ENCODE peak calls at places on chromosomes 7 and 10, in nine cellular contexts. W is kidney glomerular epithelial cell; C is activated CD4-positive, CD25-positive, alpha-beta regulatory T cell; G is A549; L is upper lobe of right lung; J is A172; B is erythroblast; K is amniotic epithelial cell; Y is endothelial cell. T is an unnamed sample.

GRCh38 chr10:26573674-26574073 is 123.8 kb upstream of the PDSS1 start:
- DNase-seq in W (peak; percentile 5), C (no peak), G (no peak), L (no peak), J (no peak), B (peak; percentile 8), K (peak; percentile 21), Y (no peak), T (no peak)

GRCh38 chr7:40701836-40702551 is 567.2 kb downstream of the SUGCT start:
- DNase-seq in W (no peak), C (no peak), G (no peak), L (no peak), J (no peak), B (no peak), K (peak; percentile 17), Y (no peak), T (no peak)

GRCh38 chr7:23938937-23939552 is 229.0 kb downstream of the STK31 start:
- DNase-seq in W (peak; percentile 4), C (no peak), G (peak; percentile 20), L (no peak), J (peak; percentile 81), B (peak; percentile 5), K (peak; percentile 63), Y (peak; percentile 52), T (no peak)

GRCh38 chr7:151410405-151411390 is 860 bp upstream of the WDR86 start:
- DNase-seq in W (no peak), C (no peak), G (no peak), L (peak; percentile 64), J (no peak), B (no peak), K (peak; percentile 58), Y (peak; percentile 55), T (no peak)

GRCh38 chr7:15461576-15461975 is 100.2 kb downstream of the AGMO start:
- DNase-seq in W (peak; percentile 56), C (no peak), G (no peak), L (no peak), J (peak; percentile 42), B (no peak), K (peak; percentile 88), Y (no peak), T (no peak)

GRCh38 chr7:115491744-115492380 is 538.7 kb downstream of the TFEC start:
- DNase-seq in W (no peak), C (no peak), G (no peak), L (no peak), J (no peak), B (no peak), K (no peak), Y (no peak), T (no peak)

GRCh38 chr7:97043281-97043680 is 18.6 kb upstream of the DLX5 start:
- DNase-seq in W (no peak), C (no peak), G (no peak), L (no peak), J (no peak), B (no peak), K (no peak), Y (no peak), T (no peak)

GRCh38 chr7:157355784-157356511 is 19.1 kb downstream of the DNAJB6 start:
- DNase-seq in W (no peak), C (no peak), G (no peak), L (no peak), J (peak; percentile 41), B (no peak), K (peak; percentile 61), Y (no peak), T (no peak)

GRCh38 chr10:69335063-69335587 is 56.8 kb downstream of the HK1 start:
- DNase-seq in W (no peak), C (no peak), G (no peak), L (peak; percentile 84), J (no peak), B (peak; percentile 49), K (no peak), Y (no peak), T (no peak)

GRCh38 chr10:120217736-120218135 is 239.3 kb upstream of the PLPP4 start:
- DNase-seq in W (no peak), C (no peak), G (no peak), L (no peak), J (no peak), B (no peak), K (no peak), Y (no peak), T (no peak)

GRCh38 chr10:79441433-79441832 is 4.0 kb downstream of the ZCCHC24 start:
- DNase-seq in W (no peak), C (no peak), G (no peak), L (no peak), J (no peak), B (no peak), K (no peak), Y (no peak), T (no peak)

GRCh38 chr10:64601298-64601697 is 1080.1 kb downstream of the REEP3 start:
- DNase-seq in W (no peak), C (no peak), G (no peak), L (no peak), J (no peak), B (no peak), K (no peak), Y (no peak), T (no peak)

GRCh38 chr10:132611986-132612385 is 74.4 kb downstream of the INPP5A start:
- DNase-seq in W (no peak), C (no peak), G (no peak), L (peak; percentile 35), J (no peak), B (no peak), K (no peak), Y (no peak), T (no peak)

GRCh38 chr10:88049204-88049603 is 185.8 kb downstream of the PTEN start:
- DNase-seq in W (no peak), C (no peak), G (no peak), L (no peak), J (no peak), B (no peak), K (no peak), Y (no peak), T (no peak)

GRCh38 chr7:85185355-85186082 is 1.3 kb downstream of the SEMA3D start:
- DNase-seq in W (no peak), C (no peak), G (peak; percentile 9), L (peak; percentile 59), J (peak; percentile 41), B (no peak), K (peak; percentile 28), Y (peak; percentile 48), T (peak; percentile 89)

GRCh38 chr10:77493239-77493806 is 144.3 kb downstream of the KCNMA1 start:
- DNase-seq in W (no peak), C (no peak), G (no peak), L (no peak), J (no peak), B (no peak), K (no peak), Y (no peak), T (no peak)

GRCh38 chr10:131230641-131231322 is 80.7 kb downstream of the TCERG1L start:
- DNase-seq in W (no peak), C (no peak), G (no peak), L (no peak), J (no peak), B (no peak), K (no peak), Y (no peak), T (no peak)

GRCh38 chr7:158128572-158128971 is 459.1 kb downstream of the PTPRN2 start:
- DNase-seq in W (no peak), C (no peak), G (no peak), L (peak; percentile 46), J (no peak), B (no peak), K (no peak), Y (no peak), T (no peak)

GRCh38 chr7:12152196-12152918 is 58.7 kb upstream of the TMEM106B start:
- DNase-seq in W (no peak), C (no peak), G (no peak), L (no peak), J (no peak), B (no peak), K (no peak), Y (no peak), T (no peak)

GRCh38 chr7:121937224-121937623 is 64.3 kb downstream of the PTPRZ1 start:
- DNase-seq in W (no peak), C (no peak), G (no peak), L (no peak), J (no peak), B (no peak), K (no peak), Y (no peak), T (no peak)

GRCh38 chr7:32500922-32501341 is 5.6 kb downstream of the AVL9 start:
- DNase-seq in W (no peak), C (no peak), G (no peak), L (no peak), J (peak; percentile 69), B (no peak), K (peak; percentile 27), Y (no peak), T (no peak)

GRCh38 chr7:138981332-138982203 is at the start of gene KIAA1549:
- DNase-seq in W (peak; percentile 40), C (peak; percentile 8), G (peak; percentile 67), L (peak; percentile 86), J (no peak), B (peak; percentile 77), K (peak; percentile 55), Y (peak; percentile 80), T (peak; percentile 90)

GRCh38 chr7:28442540-28443420 is 30.5 kb downstream of the CREB5 start:
- DNase-seq in W (no peak), C (no peak), G (no peak), L (no peak), J (peak; percentile 24), B (no peak), K (peak; percentile 31), Y (no peak), T (no peak)

GRCh38 chr7:70133291-70133690 is 535.0 kb downstream of the AUTS2 start:
- DNase-seq in W (no peak), C (no peak), G (no peak), L (no peak), J (no peak), B (no peak), K (no peak), Y (no peak), T (no peak)

GRCh38 chr10:6755891-6756460 is 175.9 kb upstream of the PRKCQ start:
- DNase-seq in W (no peak), C (no peak), G (no peak), L (no peak), J (peak; percentile 62), B (no peak), K (peak; percentile 87), Y (no peak), T (peak; percentile 23)

GRCh38 chr10:17256627-17257026 is 28.6 kb downstream of the VIM start:
- DNase-seq in W (no peak), C (no peak), G (no peak), L (no peak), J (no peak), B (no peak), K (peak; percentile 68), Y (no peak), T (no peak)

GRCh38 chr10:19408924-19409323 is 360.3 kb downstream of the MALRD1 start:
- DNase-seq in W (no peak), C (no peak), G (no peak), L (no peak), J (no peak), B (no peak), K (no peak), Y (no peak), T (no peak)

GRCh38 chr7:21923663-21924062 is 22.0 kb downstream of the CDCA7L start:
- DNase-seq in W (no peak), C (no peak), G (no peak), L (no peak), J (peak; percentile 51), B (no peak), K (peak; percentile 44), Y (no peak), T (no peak)

GRCh38 chr7:94304878-94305277 is 89.8 kb upstream of the COL1A2 start:
- DNase-seq in W (no peak), C (no peak), G (no peak), L (no peak), J (no peak), B (no peak), K (no peak), Y (no peak), T (no peak)

GRCh38 chr10:58743466-58744115 is 230.9 kb downstream of the BICC1 start:
- DNase-seq in W (no peak), C (no peak), G (no peak), L (no peak), J (no peak), B (no peak), K (peak; percentile 3), Y (peak; percentile 7), T (no peak)

GRCh38 chr7:91083855-91084644 is 180.2 kb upstream of the FZD1 start:
- DNase-seq in W (no peak), C (no peak), G (no peak), L (peak; percentile 58), J (no peak), B (no peak), K (no peak), Y (no peak), T (no peak)

T was measured in osteocyte.